ENCODE peak calls at places on chromosomes 16 and 17, in eight cellular contexts. T, N, Z, S, M, A, X and B are unnamed samples.

GRCh38 chr16:54145881-54146280 is 140.7 kb downstream of the IRX3 start:
- DNase-seq in Z (no peak), A (no peak), X (no peak), N (no peak), M (no peak), S (peak), T (no peak), B (no peak)

GRCh38 chr17:32323046-32323445 is 18.9 kb downstream of the C17orf75 start:
- DNase-seq in X (no peak), Z (no peak), A (no peak), T (no peak), M (no peak), S (no peak), N (no peak), B (no peak)

GRCh38 chr17:79997004-79997673 is 38.5 kb downstream of the TBC1D16 start:
- DNase-seq in T (no peak), X (no peak), N (no peak), Z (no peak), M (peak), S (no peak), A (no peak), B (no peak)

GRCh38 chr17:27452828-27453227 is 3.4 kb upstream of the KSR1 start:
- DNase-seq in S (no peak), X (no peak), T (no peak), Z (no peak), N (no peak), M (no peak), A (no peak), B (no peak)

GRCh38 chr17:50297407-50297865 is 23.2 kb downstream of the TMEM92 start:
- DNase-seq in M (peak), A (peak), X (peak), N (peak), Z (peak), T (peak), S (peak), B (peak)

GRCh38 chr17:68993112-68993511 is 37.9 kb upstream of the ABCA8 start:
- DNase-seq in X (no peak), M (no peak), T (no peak), A (no peak), S (no peak), Z (no peak), N (no peak), B (no peak)

GRCh38 chr17:45230787-45231480 is 9.2 kb downstream of the FMNL1 start:
- DNase-seq in N (no peak), T (no peak), M (no peak), X (no peak), Z (peak), S (peak), A (no peak), B (no peak)

GRCh38 chr16:57966133-57966805 is 4.7 kb downstream of the CNGB1 start:
- DNase-seq in M (no peak), X (no peak), A (no peak), Z (no peak), N (no peak), S (no peak), T (no peak), B (no peak)

GRCh38 chr17:76179496-76180467 is 38.7 kb upstream of the FOXJ1 start:
- DNase-seq in T (no peak), N (no peak), S (no peak), M (no peak), A (no peak), X (no peak), Z (no peak), B (no peak)

GRCh38 chr16:49652441-49653175 is 203.3 kb downstream of the ZNF423 start:
- DNase-seq in Z (peak), A (peak), N (no peak), M (peak), X (no peak), T (peak), S (no peak), B (no peak)

GRCh38 chr17:57541472-57542394 is 203.4 kb downstream of the CCDC182 start:
- DNase-seq in T (no peak), M (no peak), X (no peak), N (no peak), Z (peak), S (no peak), A (peak), B (peak)

GRCh38 chr17:75315541-75316243 is 26.5 kb upstream of the SLC25A19 start:
- DNase-seq in A (no peak), Z (no peak), X (no peak), T (no peak), N (no peak), S (no peak), M (peak), B (peak)

GRCh38 chr17:35889241-35889640 is 9.1 kb upstream of the CCL5 start:
- DNase-seq in T (no peak), M (no peak), Z (no peak), X (no peak), A (no peak), N (no peak), S (no peak), B (no peak)

GRCh38 chr17:58335779-58336455 is 7.3 kb upstream of the TSPOAP1 start:
- DNase-seq in A (no peak), S (no peak), M (peak), T (no peak), N (no peak), X (no peak), Z (peak), B (no peak)

GRCh38 chr17:44155488-44155887 is 13.8 kb downstream of the HROB start:
- DNase-seq in S (no peak), X (no peak), N (no peak), A (no peak), M (no peak), Z (no peak), T (no peak), B (no peak)

GRCh38 chr17:59004338-59005111 is 102.2 kb downstream of the TRIM37 start:
- DNase-seq in T (peak), A (peak), X (peak), N (peak), S (peak), M (peak), Z (no peak), B (peak)

GRCh38 chr17:9389116-9389515 is 186.5 kb downstream of the STX8 start:
- DNase-seq in N (no peak), X (no peak), T (no peak), A (no peak), Z (no peak), M (peak), S (no peak), B (peak)

GRCh38 chr17:47188799-47189731 is at the start of gene CDC27:
- DNase-seq in S (peak), X (peak), Z (peak), A (peak), N (peak), T (peak), M (peak), B (peak)
- TF ChIP-seq POLR2A in S (no peak), X (peak), Z (peak), A (peak), N (no peak), T (peak), M (peak), B (peak)

GRCh38 chr17:31309525-31309924 is 4.3 kb downstream of the EVI2B start:
- DNase-seq in Z (no peak), T (no peak), A (no peak), M (no peak), S (no peak), X (no peak), N (no peak), B (no peak)
- TF ChIP-seq POLR2A in Z (no peak), T (no peak), A (no peak), M (no peak), S (no peak), X (no peak), N (no peak), B (no peak)

GRCh38 chr16:87838643-87839541 is 30.4 kb downstream of the SLC7A5 start:
- DNase-seq in S (no peak), A (no peak), N (no peak), Z (no peak), M (no peak), X (no peak), T (no peak), B (no peak)

GRCh38 chr16:87837627-87838289 is 31.5 kb downstream of the SLC7A5 start:
- DNase-seq in N (no peak), X (no peak), T (peak), A (no peak), M (no peak), S (no peak), Z (no peak), B (no peak)

GRCh38 chr16:87836346-87836843 is 32.9 kb downstream of the SLC7A5 start:
- DNase-seq in T (no peak), A (no peak), M (no peak), S (no peak), N (no peak), Z (no peak), X (no peak), B (no peak)

GRCh38 chr16:87835882-87836331 is 33.4 kb downstream of the SLC7A5 start:
- DNase-seq in S (no peak), A (no peak), M (no peak), N (no peak), T (peak), X (no peak), Z (no peak), B (no peak)

DNA sequence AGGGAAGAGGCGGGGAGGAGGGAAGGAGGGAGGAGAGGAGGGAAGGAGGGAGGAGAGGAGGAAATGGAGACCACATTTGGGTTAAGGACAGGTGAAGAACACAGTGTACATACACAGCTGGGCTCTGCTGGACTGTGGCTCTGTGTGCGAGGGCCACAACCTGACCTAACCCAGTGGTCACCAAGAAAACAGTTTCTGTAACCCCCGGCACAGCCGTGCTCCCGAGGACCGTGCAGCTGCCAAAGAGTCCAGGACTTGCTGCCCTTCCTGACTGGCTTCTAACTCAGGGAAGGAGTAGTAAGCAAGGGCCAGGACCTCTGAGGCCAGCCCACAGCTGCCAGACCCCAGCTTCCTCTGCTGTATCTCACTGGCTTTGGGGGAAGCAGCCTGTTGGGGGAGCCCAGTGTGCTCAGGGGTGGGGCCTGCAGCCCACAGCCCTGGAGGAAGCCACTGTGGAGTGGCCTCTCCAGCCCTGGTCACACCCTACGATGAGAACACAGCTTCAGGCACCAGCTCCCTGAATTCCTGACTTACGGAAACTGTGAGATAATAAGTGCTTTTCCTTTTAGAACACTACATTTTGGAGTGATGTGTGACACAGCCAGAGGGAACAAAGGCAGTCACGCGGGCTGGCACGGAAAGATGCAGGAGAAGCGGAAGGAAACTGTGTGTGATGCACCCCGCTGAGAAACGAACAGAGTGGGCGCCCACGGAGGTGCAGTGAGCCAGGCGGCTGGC is 32.3 kb downstream of the SLC7A5 start:
- DNase-seq in A (no peak), X (no peak), T (peak), Z (no peak), M (no peak), S (no peak), N (no peak), B (no peak)
- TF ChIP-seq POLR2A in A (no peak), X (no peak), T (no peak), Z (no peak), M (no peak), S (no peak), N (no peak), B (no peak)

GRCh38 chr17:72422204-72422504 is 301.3 kb downstream of the SOX9 start:
- DNase-seq in Z (no peak), X (no peak), A (no peak), S (no peak), T (no peak), M (no peak), N (no peak), B (no peak)

GRCh38 chr17:72421128-72422092 is 300.6 kb downstream of the SOX9 start:
- DNase-seq in X (peak), A (no peak), Z (no peak), T (no peak), S (no peak), M (peak), N (no peak), B (peak)

GRCh38 chr17:72423286-72423589 is 302.4 kb downstream of the SOX9 start:
- DNase-seq in S (no peak), N (no peak), Z (no peak), X (no peak), A (no peak), M (no peak), T (no peak), B (no peak)

GRCh38 chr17:72423718-72424117 is 302.9 kb downstream of the SOX9 start:
- DNase-seq in Z (no peak), T (no peak), X (no peak), M (no peak), N (no peak), A (no peak), S (no peak), B (no peak)

GRCh38 chr17:72422505-72423285 is 301.9 kb downstream of the SOX9 start:
- DNase-seq in Z (peak), X (no peak), A (no peak), S (peak), T (no peak), M (peak), N (no peak), B (peak)
- TF ChIP-seq POLR2A in Z (no peak), X (no peak), A (no peak), S (no peak), T (no peak), M (no peak), N (no peak), B (no peak)